ENCODE peak calls at places on chromosomes 13 and 19, in four cellular contexts. R is K562, B is GM12878, E is WTC11. F is an unnamed sample.

GRCh38 chr13:57631607-57632275 is at the start of gene PCDH17:
- DNase-seq in E (peak; percentile 54), R (no peak), B (no peak), F (peak; percentile 62)

GRCh38 chr13:94061316-94061715 is 418.2 kb downstream of the DCT start:
- DNase-seq in E (no peak), B (no peak), R (no peak), F (no peak)

GRCh38 chr13:110520431-110521295 is 40.9 kb downstream of the RAB20 start:
- DNase-seq in R (no peak), B (no peak), E (no peak), F (no peak)

GRCh38 chr13:113051641-113052040 is 54.0 kb upstream of the F7 start:
- DNase-seq in E (no peak), R (no peak), B (no peak), F (no peak)

GRCh38 chr13:42405665-42406390 is 133.9 kb downstream of the AKAP11 start:
- DNase-seq in B (peak; percentile 97), R (no peak), E (no peak), F (no peak)

GRCh38 chr13:44930907-44931676 is 58.2 kb downstream of the NUFIP1 start:
- DNase-seq in R (no peak), E (no peak), B (no peak), F (no peak)

GRCh38 chr13:78658630-78659449 is at the start of gene OBI1:
- DNase-seq in B (peak; percentile 40), R (peak; percentile 75), E (peak; percentile 77), F (peak; percentile 88)

GRCh38 chr19:17411801-17412200 is 6.4 kb upstream of the BST2 start:
- DNase-seq in B (no peak), E (no peak), R (no peak), F (peak; percentile 9)

GRCh38 chr19:39413903-39414608 is 1.6 kb downstream of the PLEKHG2 start:
- DNase-seq in B (no peak), E (no peak), R (peak; percentile 50), F (peak; percentile 81)

GRCh38 chr13:27233964-27234363 is 17.4 kb upstream of the RPL21 start:
- DNase-seq in R (no peak), E (no peak), B (no peak), F (no peak)

GRCh38 chr19:16018801-16019551 is 57.3 kb upstream of the TPM4 start:
- DNase-seq in R (no peak), E (no peak), B (no peak), F (peak; percentile 12)

GRCh38 chr13:26529441-26529840 is 28.0 kb upstream of the WASF3 start:
- DNase-seq in B (no peak), R (peak; percentile 13), E (peak; percentile 77), F (no peak)

GRCh38 chr13:35179920-35180663 is 238.0 kb downstream of the NBEA start:
- DNase-seq in E (no peak), R (no peak), B (no peak), F (no peak)

GRCh38 chr13:21234537-21234936 is 58.1 kb downstream of the MRPL57 start:
- DNase-seq in E (no peak), R (no peak), B (no peak), F (peak; percentile 45)

GRCh38 chr13:46893820-46894533 is 2.9 kb downstream of the HTR2A start:
- DNase-seq in R (peak; percentile 82), E (peak; percentile 81), B (peak; percentile 11), F (peak; percentile 88)

GRCh38 chr13:107138468-107138867 is 570.5 kb upstream of the ARGLU1 start:
- DNase-seq in E (no peak), R (no peak), B (no peak), F (no peak)

GRCh38 chr13:98994896-98995295 is 17.0 kb upstream of the DOCK9 start:
- DNase-seq in R (no peak), B (no peak), E (no peak), F (no peak)

GRCh38 chr13:45416521-45417125 is 1.6 kb downstream of the SLC25A30 start:
- DNase-seq in R (no peak), E (no peak), B (no peak), F (no peak)

GRCh38 chr19:8610041-8610927 is at the start of gene ADAMTS10:
- DNase-seq in R (peak; percentile 77), E (peak; percentile 57), B (no peak), F (peak; percentile 84)

GRCh38 chr19:15379996-15380647 is 535 bp upstream of the AKAP8 start:
- DNase-seq in R (peak; percentile 61), B (no peak), E (peak; percentile 78), F (no peak)

GRCh38 chr19:46107371-46107770 is 17.1 kb downstream of the IGFL3 start:
- DNase-seq in R (no peak), B (no peak), E (no peak), F (no peak)

GRCh38 chr19:35011091-35011689 is 11.1 kb downstream of the GRAMD1A start:
- DNase-seq in E (no peak), B (no peak), R (no peak), F (no peak)

GRCh38 chr13:47426126-47426849 is 529.4 kb upstream of the HTR2A start:
- DNase-seq in B (no peak), E (no peak), R (no peak), F (no peak)

GRCh38 chr13:111572956-111573355 is 252.5 kb downstream of the TEX29 start:
- DNase-seq in E (no peak), B (no peak), R (no peak), F (no peak)

GRCh38 chr13:98686281-98686680 is 66.2 kb downstream of the SLC15A1 start:
- DNase-seq in R (no peak), B (no peak), E (no peak), F (no peak)

GRCh38 chr13:30907167-30907761 is 1.2 kb downstream of the MEDAG start:
- DNase-seq in B (no peak), R (no peak), E (no peak), F (peak; percentile 52)

GRCh38 chr13:45269204-45269603 is 68.4 kb upstream of the KCTD4 start:
- DNase-seq in R (no peak), E (no peak), B (no peak), F (no peak)

GRCh38 chr19:49133621-49134454 is 14.5 kb downstream of the PPFIA3 start:
- DNase-seq in B (no peak), E (peak; percentile 90), R (peak; percentile 72), F (peak; percentile 78)

GRCh38 chr13:64471916-64472315 is 2758.2 kb downstream of the PCDH9 start:
- DNase-seq in R (no peak), E (no peak), B (no peak), F (peak; percentile 22)

GRCh38 chr13:77267362-77267761 is 59.5 kb downstream of the MYCBP2 start:
- DNase-seq in E (no peak), R (no peak), B (no peak), F (no peak)

GRCh38 chr13:98158172-98158907 is 15.4 kb downstream of the FARP1 start:
- DNase-seq in R (no peak), E (no peak), B (no peak), F (no peak)

GRCh38 chr19:11482384-11483050 is 1.7 kb upstream of the ELAVL3 start:
- DNase-seq in E (peak; percentile 89), B (peak; percentile 50), R (peak; percentile 91), F (peak; percentile 97)

DNA sequence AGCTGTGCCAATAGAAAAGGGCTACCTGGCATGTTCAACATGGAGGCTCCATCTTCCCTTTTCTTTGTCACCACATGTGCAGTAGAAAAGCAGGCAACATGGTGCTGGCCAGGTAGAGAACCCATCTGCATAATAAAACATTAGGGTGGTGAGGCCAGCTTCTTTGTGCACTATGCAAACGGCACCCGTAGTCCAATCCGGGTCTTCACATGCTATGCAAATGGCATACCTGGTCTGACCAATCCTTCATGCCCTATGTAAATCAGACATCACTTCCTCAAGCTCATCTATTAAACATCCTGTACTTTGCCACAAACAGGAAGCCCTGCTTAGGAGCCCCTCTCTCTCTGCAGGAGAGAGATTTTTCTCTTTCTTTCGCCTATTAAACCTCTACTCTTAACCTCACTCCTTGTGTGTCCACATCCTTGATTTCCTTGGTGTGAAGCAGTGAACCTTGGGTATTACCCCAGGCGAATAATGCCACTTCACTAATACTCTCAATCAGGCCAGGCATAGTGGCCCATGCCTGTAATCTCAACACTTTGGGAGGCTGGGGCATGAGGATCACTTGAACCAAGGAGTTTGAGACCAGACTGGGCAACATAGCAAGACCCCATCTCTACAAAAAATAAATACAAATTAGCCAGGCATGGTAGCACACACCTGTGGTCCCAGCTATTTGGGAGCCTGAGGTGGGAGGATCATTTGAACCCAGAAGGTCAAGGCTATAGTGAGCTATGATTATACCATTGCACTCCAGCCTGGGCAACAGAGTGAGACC is 111.3 kb upstream of the MRI1 start:
- DNase-seq in R (no peak), B (no peak), E (no peak), F (no peak)
- TF ChIP-seq USF1 in R (no peak), B (no peak), E (no peak), F (no peak)

GRCh38 chr19:6062274-6062673 is 48.0 kb downstream of the RFX2 start:
- DNase-seq in B (no peak), E (no peak), R (no peak), F (no peak)
- TF ChIP-seq USF1 in B (no peak), E (no peak), R (no peak), F (no peak)

GRCh38 chr19:3983936-3984583 is 1.2 kb downstream of the EEF2 start:
- DNase-seq in B (no peak), R (peak; percentile 58), E (no peak), F (peak; percentile 32)
- TF ChIP-seq USF1 in B (peak; percentile 32), R (peak; percentile 68), E (no peak), F (no peak)

GRCh38 chr13:28805193-28805819 is 14.8 kb upstream of the MTUS2 start:
- DNase-seq in B (no peak), E (peak; percentile 83), R (peak; percentile 21), F (peak; percentile 35)
- TF ChIP-seq USF1 in B (no peak), E (no peak), R (no peak), F (no peak)

GRCh38 chr19:54040003-54040402 is 23.7 kb downstream of the VSTM1 start:
- DNase-seq in B (no peak), R (peak; percentile 2), E (no peak), F (no peak)

GRCh38 chr19:54041969-54042606 is 21.6 kb downstream of the VSTM1 start:
- DNase-seq in E (no peak), B (no peak), R (peak; percentile 1), F (no peak)

GRCh38 chr19:54045771-54046170 is 17.9 kb downstream of the VSTM1 start:
- DNase-seq in R (no peak), B (no peak), E (no peak), F (no peak)

GRCh38 chr19:54047626-54048025 is 16.1 kb downstream of the VSTM1 start:
- DNase-seq in B (no peak), E (no peak), R (peak; percentile 1), F (no peak)

GRCh38 chr19:54042989-54043388 is 20.7 kb downstream of the VSTM1 start:
- DNase-seq in B (no peak), R (peak; percentile 0), E (no peak), F (no peak)
- TF ChIP-seq USF1 in B (no peak), R (no peak), E (no peak), F (no peak)

F was measured in SK-N-SH.